ENCODE peak calls at places on chromosomes 12 and 14, in nine cellular contexts. T is adipocyte, Z is tibial artery, N is cardiac fibroblast, L is pancreas, D is mesendoderm, Q is transverse colon, C is astrocyte of the cerebellum, X is suprapubic skin. H is an unnamed sample.

GRCh38 chr12:56377310-56377988 is 14.8 kb upstream of the APOF start:
- DNase-seq in T (peak), Z (no peak), N (no peak), L (no peak), D (peak), Q (no peak), C (no peak), X (no peak), H (no peak)

GRCh38 chr14:73943083-73943482 is 6.8 kb downstream of the FAM161B start:
- DNase-seq in T (peak), Z (peak), N (peak), L (no peak), D (no peak), Q (no peak), C (no peak), X (no peak), H (no peak)

GRCh38 chr14:69260979-69261605 is 1.1 kb downstream of the GALNT16 start:
- DNase-seq in T (peak), Z (no peak), N (no peak), L (peak), D (peak), Q (peak), C (no peak), X (peak), H (peak)

GRCh38 chr12:92702754-92703679 is at the start of gene PLEKHG7:
- DNase-seq in T (no peak), Z (no peak), N (no peak), L (peak), D (no peak), Q (peak), C (no peak), X (no peak), H (no peak)

GRCh38 chr14:94042433-94043091 is 16.4 kb downstream of the OTUB2 start:
- DNase-seq in T (no peak), Z (no peak), N (no peak), L (no peak), D (no peak), Q (no peak), C (no peak), X (no peak), H (peak)

GRCh38 chr12:104682790-104683279 is 226.1 kb downstream of the CHST11 start:
- DNase-seq in T (no peak), Z (no peak), N (no peak), L (no peak), D (no peak), Q (no peak), C (no peak), X (no peak), H (no peak)

GRCh38 chr12:7933255-7933726 is 2.7 kb downstream of the SLC2A3 start:
- DNase-seq in T (peak), Z (peak), N (peak), L (peak), D (peak), Q (peak), C (peak), X (peak), H (peak)

GRCh38 chr12:43278268-43278832 is 273.7 kb downstream of the ADAMTS20 start:
- DNase-seq in T (no peak), Z (no peak), N (no peak), L (no peak), D (no peak), Q (no peak), C (no peak), X (no peak), H (no peak)

GRCh38 chr14:68466491-68466977 is 326.3 kb downstream of the ZFP36L1 start:
- DNase-seq in T (peak), Z (peak), N (peak), L (no peak), D (no peak), Q (no peak), C (peak), X (no peak), H (peak)

GRCh38 chr14:52848626-52849025 is 57.2 kb upstream of the GNPNAT1 start:
- DNase-seq in T (no peak), Z (no peak), N (no peak), L (no peak), D (no peak), Q (no peak), C (no peak), X (no peak), H (no peak)

GRCh38 chr14:102238131-102238530 is 66.8 kb downstream of the MOK start:
- DNase-seq in T (peak), Z (no peak), N (no peak), L (no peak), D (peak), Q (no peak), C (no peak), X (no peak), H (peak)

GRCh38 chr12:117227000-117227653 is 36.9 kb upstream of the FBXO21 start:
- DNase-seq in T (no peak), Z (no peak), N (no peak), L (no peak), D (no peak), Q (no peak), C (no peak), X (no peak), H (no peak)

GRCh38 chr12:132597333-132598283 is 12.8 kb downstream of the LRCOL1 start:
- DNase-seq in T (peak), Z (no peak), N (peak), L (no peak), D (peak), Q (no peak), C (no peak), X (no peak), H (no peak)

GRCh38 chr14:23579311-23579630 is 681 bp upstream of the JPH4 start:
- DNase-seq in T (no peak), Z (no peak), N (no peak), L (no peak), D (no peak), Q (no peak), C (no peak), X (no peak), H (no peak)
- H3K4me3 ChIP-seq in T (no peak), Z (no peak), N (no peak), L (no peak), D (no peak), Q (no peak), C (no peak), X (no peak), H (no peak)

GRCh38 chr12:49967042-49967776 is 5.5 kb downstream of the AQP5 start:
- DNase-seq in T (peak), Z (peak), N (peak), L (peak), D (peak), Q (peak), C (peak), X (peak), H (peak)

GRCh38 chr12:49966511-49967041 is 4.9 kb downstream of the AQP5 start:
- DNase-seq in T (no peak), Z (no peak), N (no peak), L (no peak), D (no peak), Q (no peak), C (no peak), X (no peak), H (no peak)

GRCh38 chr12:49969027-49969426 is 3.7 kb upstream of the AQP6 start:
- DNase-seq in T (no peak), Z (no peak), N (no peak), L (no peak), D (no peak), Q (no peak), C (no peak), X (peak), H (peak)

GRCh38 chr12:49968431-49968830 is 4.3 kb upstream of the AQP6 start:
- DNase-seq in T (no peak), Z (no peak), N (no peak), L (no peak), D (no peak), Q (no peak), C (no peak), X (no peak), H (no peak)

DNA sequence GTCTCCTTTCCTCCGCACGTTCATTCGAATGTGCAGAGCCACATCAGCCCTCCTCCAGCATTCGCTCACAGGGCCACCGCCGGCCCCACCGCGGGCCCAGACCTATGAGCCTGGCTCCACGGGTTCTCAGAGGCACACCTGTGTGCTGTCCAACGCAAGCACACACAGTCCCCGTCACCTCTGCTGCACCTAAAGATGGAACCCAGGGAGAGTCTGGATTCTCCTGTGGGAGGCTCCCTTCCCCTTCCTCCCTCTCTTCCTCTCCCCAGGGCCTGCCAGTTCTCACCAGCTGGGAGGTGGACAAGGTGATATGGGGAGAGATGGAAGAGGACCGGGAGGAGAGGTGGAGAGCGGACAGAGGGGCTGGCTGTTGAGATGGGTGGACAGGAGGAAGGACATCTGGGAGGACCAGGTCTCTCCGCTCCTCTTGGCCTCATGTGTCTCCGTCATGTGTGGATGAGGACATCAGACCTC is 4.9 kb upstream of the AQP6 start:
- DNase-seq in T (no peak), Z (no peak), N (no peak), L (no peak), D (no peak), Q (no peak), C (no peak), X (no peak), H (no peak)
- H3K4me3 ChIP-seq in T (peak), Z (peak), N (peak), L (peak), D (no peak), Q (peak), C (peak), X (peak), H (no peak)

GRCh38 chr14:66563731-66564130 is 55.8 kb downstream of the GPHN start:
- DNase-seq in T (no peak), Z (no peak), N (no peak), L (no peak), D (no peak), Q (no peak), C (no peak), X (no peak), H (no peak)
- H3K4me3 ChIP-seq in T (no peak), Z (no peak), N (no peak), L (no peak), D (no peak), Q (no peak), C (no peak), X (no peak), H (no peak)

DNA sequence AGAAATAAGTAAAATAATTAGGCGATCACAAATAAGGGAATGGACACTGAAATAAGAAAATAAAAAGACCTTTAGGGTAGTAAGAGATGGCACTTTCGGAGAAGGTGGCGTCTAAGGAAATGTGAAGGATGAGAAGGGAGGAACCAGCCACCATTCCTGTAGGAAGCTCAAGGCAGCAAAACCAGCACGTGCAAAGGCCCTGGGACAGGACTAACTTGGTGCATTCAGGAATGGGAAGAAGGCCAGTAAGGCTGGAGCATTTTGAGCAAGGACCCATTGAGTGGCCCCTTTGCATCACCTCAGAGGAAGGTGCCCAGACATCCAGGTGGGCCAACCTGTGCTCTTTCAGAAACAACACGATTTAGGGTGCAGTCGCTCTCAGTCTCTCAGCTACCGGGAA is 738 bp upstream of the VPS37B start:
- DNase-seq in T (no peak), Z (no peak), N (no peak), L (no peak), D (no peak), Q (no peak), C (no peak), X (no peak), H (no peak)
- H3K4me3 ChIP-seq in T (no peak), Z (no peak), N (no peak), L (no peak), D (no peak), Q (no peak), C (no peak), X (no peak), H (no peak)

GRCh38 chr14:22065372-22065771 is 391.8 kb upstream of the OR4E1 start:
- DNase-seq in T (no peak), Z (no peak), N (no peak), L (no peak), D (no peak), Q (no peak), C (no peak), X (no peak), H (no peak)

GRCh38 chr14:22071001-22071400 is 397.4 kb upstream of the OR4E1 start:
- DNase-seq in T (no peak), Z (no peak), N (no peak), L (no peak), D (no peak), Q (peak), C (no peak), X (no peak), H (no peak)

GRCh38 chr14:22070119-22070982 is 396.7 kb upstream of the OR4E1 start:
- DNase-seq in T (no peak), Z (no peak), N (peak), L (no peak), D (peak), Q (peak), C (no peak), X (no peak), H (no peak)
- H3K4me3 ChIP-seq in T (peak), Z (no peak), N (no peak), L (no peak), D (no peak), Q (no peak), C (no peak), X (peak), H (no peak)

DNA sequence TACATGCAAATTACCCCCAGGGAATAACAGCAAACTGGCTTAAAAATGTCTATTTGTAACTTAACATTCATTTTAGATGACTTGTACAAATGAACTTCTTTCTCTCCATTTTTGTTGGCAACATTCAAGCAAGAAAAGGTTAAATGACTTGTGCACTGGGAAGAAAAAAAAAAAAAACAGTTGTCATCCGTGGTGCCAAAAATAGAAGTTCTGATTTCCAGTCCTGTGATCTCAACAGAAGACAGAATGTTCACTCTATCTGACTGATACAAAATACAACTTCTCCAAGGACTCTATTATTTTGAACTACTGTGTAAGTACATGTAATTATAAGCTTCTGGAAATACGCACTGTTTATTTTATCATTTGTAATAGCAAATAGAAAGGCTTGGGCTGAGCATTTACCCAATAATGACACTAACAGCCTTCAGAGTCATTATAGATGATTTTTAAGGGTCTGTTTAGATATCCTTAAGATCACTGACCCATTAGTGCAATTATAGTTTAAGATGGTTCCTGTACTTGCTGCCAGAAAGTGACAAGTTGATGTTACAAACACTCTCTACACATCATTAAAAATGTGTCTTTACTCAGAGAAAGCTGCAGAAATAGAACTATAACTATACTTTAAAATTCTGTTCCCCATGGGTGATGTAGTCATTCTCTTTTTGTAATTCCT is 59.9 kb downstream of the LIN7A start:
- DNase-seq in T (peak), Z (no peak), N (peak), L (no peak), D (no peak), Q (no peak), C (no peak), X (no peak), H (no peak)
- H3K4me3 ChIP-seq in T (peak), Z (no peak), N (no peak), L (no peak), D (no peak), Q (no peak), C (no peak), X (no peak), H (no peak)

DNA sequence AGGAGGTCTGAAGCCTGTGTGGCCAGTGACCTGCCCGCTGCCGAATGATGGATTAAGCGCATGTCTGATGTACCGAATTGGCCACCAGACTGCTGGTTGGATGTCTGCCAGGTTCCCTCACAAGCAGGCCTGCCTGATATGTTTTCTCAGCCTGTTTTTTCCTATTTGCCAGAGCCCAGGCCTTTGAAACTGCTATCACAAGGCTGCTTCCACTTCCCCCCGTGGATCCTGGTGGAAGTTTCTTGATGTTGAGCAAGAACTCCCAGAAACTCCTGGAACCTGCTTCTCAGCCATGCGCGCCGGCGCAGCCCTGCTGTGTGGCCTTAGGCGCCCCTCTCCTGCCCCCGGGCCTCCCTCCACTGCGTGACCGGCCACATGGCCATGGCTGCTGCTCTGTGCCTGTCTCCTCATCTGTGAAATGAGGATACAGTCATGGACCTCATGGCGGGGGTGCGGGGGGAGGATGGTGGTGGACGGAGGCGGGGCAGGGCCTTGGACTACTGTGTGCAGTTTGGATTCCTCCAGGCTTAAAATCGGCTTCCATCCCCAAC is 56.6 kb downstream of the CALM1 start:
- DNase-seq in T (no peak), Z (no peak), N (peak), L (peak), D (no peak), Q (no peak), C (no peak), X (no peak), H (no peak)
- H3K4me3 ChIP-seq in T (no peak), Z (no peak), N (no peak), L (no peak), D (no peak), Q (no peak), C (no peak), X (no peak), H (no peak)

GRCh38 chr12:123263196-123263817 is 8.3 kb downstream of the CDK2AP1 start:
- DNase-seq in T (no peak), Z (no peak), N (no peak), L (no peak), D (no peak), Q (no peak), C (no peak), X (no peak), H (no peak)

GRCh38 chr12:123264642-123265041 is 7.0 kb downstream of the CDK2AP1 start:
- DNase-seq in T (no peak), Z (no peak), N (no peak), L (no peak), D (peak), Q (no peak), C (no peak), X (no peak), H (no peak)

GRCh38 chr12:123261196-123261595 is 10.5 kb downstream of the CDK2AP1 start:
- DNase-seq in T (no peak), Z (no peak), N (no peak), L (no peak), D (no peak), Q (no peak), C (no peak), X (no peak), H (no peak)

GRCh38 chr12:123258593-123258992 is 13.1 kb downstream of the CDK2AP1 start:
- DNase-seq in T (no peak), Z (no peak), N (no peak), L (no peak), D (no peak), Q (no peak), C (no peak), X (no peak), H (no peak)

DNA sequence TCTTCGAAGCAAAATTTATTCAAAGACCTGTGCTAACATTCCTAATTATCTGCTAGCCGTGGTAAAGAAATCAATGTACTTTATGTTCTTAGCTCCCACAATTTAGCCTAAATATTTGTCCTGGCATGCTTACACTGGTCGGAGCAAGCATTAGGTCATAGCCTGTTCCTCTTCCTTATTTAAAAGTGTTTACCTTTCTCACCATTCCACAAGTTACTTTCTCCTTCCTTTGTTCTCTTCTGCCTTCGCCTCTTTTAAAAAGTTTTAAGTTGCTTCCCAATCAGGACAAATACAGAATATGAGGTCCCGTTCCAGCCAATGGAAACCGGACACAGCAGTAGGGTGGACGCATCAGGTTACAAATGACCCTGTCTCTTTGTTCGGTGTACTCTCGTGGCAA is 11.6 kb downstream of the CDK2AP1 start:
- DNase-seq in T (no peak), Z (no peak), N (no peak), L (no peak), D (no peak), Q (no peak), C (no peak), X (no peak), H (no peak)
- H3K4me3 ChIP-seq in T (no peak), Z (no peak), N (no peak), L (no peak), D (no peak), Q (no peak), C (no peak), X (no peak), H (no peak)

DNA sequence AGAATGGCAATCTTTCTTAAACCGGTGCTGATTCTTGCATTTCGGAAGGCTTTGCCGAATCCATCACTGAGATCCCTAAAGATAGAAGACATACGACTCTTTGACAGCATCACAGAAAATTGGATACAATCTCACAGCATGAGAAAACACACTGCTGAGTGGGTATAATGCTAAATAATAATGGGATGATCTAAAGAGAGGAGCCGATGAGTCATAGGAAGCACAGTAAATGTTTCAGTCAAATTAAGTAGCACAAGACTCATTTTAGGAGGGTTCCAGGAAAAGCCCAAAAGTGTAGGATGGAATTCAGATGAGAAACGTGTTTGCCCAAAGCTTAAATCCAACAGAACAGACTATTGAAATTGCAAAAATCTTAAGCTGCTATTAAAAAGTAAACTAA is 81.6 kb downstream of the CPNE8 start:
- DNase-seq in T (no peak), Z (no peak), N (peak), L (no peak), D (no peak), Q (no peak), C (no peak), X (no peak), H (no peak)
- H3K4me3 ChIP-seq in T (no peak), Z (no peak), N (no peak), L (no peak), D (no peak), Q (no peak), C (no peak), X (no peak), H (no peak)

GRCh38 chr12:120467439-120467838 is 2.1 kb downstream of the SRSF9 start:
- DNase-seq in T (no peak), Z (no peak), N (no peak), L (no peak), D (no peak), Q (no peak), C (no peak), X (no peak), H (no peak)
- H3K4me3 ChIP-seq in T (no peak), Z (no peak), N (no peak), L (no peak), D (no peak), Q (no peak), C (no peak), X (no peak), H (no peak)